ENCODE peak calls at places on chromosome 2, in ten cellular contexts. N is H9, M is mesothelial cell of epicardium, P is heart right ventricle, X is AG09309, O is kidney, T is fibroblast of mammary gland, U is HFFc6, I is progenitor cell of endocrine pancreas, A is MM.1S. V is an unnamed sample.

GRCh38 chr2:27209621-27210401 is 2.0 kb upstream of the ATRAID start:
- DNase-seq in U (peak; percentile 26), I (no peak), A (no peak), O (no peak), M (no peak), N (no peak), T (no peak), X (no peak), P (no peak), V (peak; percentile 61)

GRCh38 chr2:106572541-106573148 is 85.5 kb downstream of the CD8B2 start:
- DNase-seq in N (peak; percentile 49), A (peak; percentile 14), P (no peak), M (no peak), X (no peak), U (peak; percentile 4), I (no peak), T (peak; percentile 18), O (no peak), V (no peak)

GRCh38 chr2:156708051-156708450 is 271.9 kb downstream of the GPD2 start:
- DNase-seq in M (no peak), X (no peak), T (peak; percentile 12), N (no peak), I (no peak), A (no peak), U (no peak), O (no peak), P (no peak), V (no peak)

GRCh38 chr2:191869178-191869577 is 22.3 kb upstream of the CAVIN2 start:
- DNase-seq in A (no peak), U (peak; percentile 33), X (no peak), O (no peak), T (peak; percentile 52), I (no peak), N (peak; percentile 86), P (no peak), M (no peak), V (peak; percentile 29)

GRCh38 chr2:2832657-2833056 is 501.6 kb upstream of the MYT1L start:
- DNase-seq in P (no peak), X (no peak), O (no peak), M (no peak), I (no peak), U (no peak), N (no peak), T (no peak), A (no peak), V (no peak)

GRCh38 chr2:148719941-148720436 is 75.4 kb downstream of the EPC2 start:
- DNase-seq in O (no peak), T (no peak), I (no peak), X (no peak), U (no peak), P (no peak), M (no peak), N (no peak), A (no peak), V (no peak)

GRCh38 chr2:197081294-197081693 is 154.8 kb upstream of the PGAP1 start:
- DNase-seq in I (no peak), T (no peak), X (no peak), N (no peak), M (no peak), A (no peak), P (no peak), O (no peak), U (no peak), V (no peak)

GRCh38 chr2:128169497-128169896 is 78.5 kb downstream of the UGGT1 start:
- DNase-seq in I (no peak), X (no peak), P (no peak), N (no peak), M (no peak), T (peak; percentile 23), O (no peak), A (no peak), U (no peak), V (no peak)

GRCh38 chr2:187442378-187442777 is 5.7 kb downstream of the CALCRL start:
- DNase-seq in A (peak; percentile 16), T (no peak), O (no peak), I (no peak), P (no peak), U (no peak), X (no peak), N (no peak), M (no peak), V (no peak)
- TF ChIP-seq CTCF in A (no peak), T (peak; percentile 18), O (no peak), I (no peak), P (no peak), U (peak; percentile 69), X (no peak), N (no peak), M (no peak), V (no peak)

GRCh38 chr2:46300406-46300832 is 3.2 kb downstream of the EPAS1 start:
- DNase-seq in T (no peak), P (no peak), M (no peak), O (no peak), U (no peak), X (no peak), N (no peak), I (no peak), A (no peak), V (no peak)

GRCh38 chr2:46298272-46298521 is 990 bp downstream of the EPAS1 start:
- DNase-seq in M (no peak), I (no peak), X (no peak), T (no peak), N (no peak), U (no peak), A (no peak), O (no peak), P (no peak), V (no peak)

GRCh38 chr2:46299365-46300263 is 2.4 kb downstream of the EPAS1 start:
- DNase-seq in I (no peak), N (peak; percentile 51), T (peak; percentile 79), O (peak; percentile 87), P (peak; percentile 74), X (no peak), M (no peak), U (peak; percentile 64), A (no peak), V (peak; percentile 48)

GRCh38 chr2:46297546-46298271 is 502 bp downstream of the EPAS1 start:
- DNase-seq in A (peak; percentile 77), X (no peak), M (peak; percentile 52), I (peak; percentile 61), N (peak; percentile 72), O (peak; percentile 95), P (peak; percentile 70), T (no peak), U (no peak), V (peak; percentile 76)

DNA sequence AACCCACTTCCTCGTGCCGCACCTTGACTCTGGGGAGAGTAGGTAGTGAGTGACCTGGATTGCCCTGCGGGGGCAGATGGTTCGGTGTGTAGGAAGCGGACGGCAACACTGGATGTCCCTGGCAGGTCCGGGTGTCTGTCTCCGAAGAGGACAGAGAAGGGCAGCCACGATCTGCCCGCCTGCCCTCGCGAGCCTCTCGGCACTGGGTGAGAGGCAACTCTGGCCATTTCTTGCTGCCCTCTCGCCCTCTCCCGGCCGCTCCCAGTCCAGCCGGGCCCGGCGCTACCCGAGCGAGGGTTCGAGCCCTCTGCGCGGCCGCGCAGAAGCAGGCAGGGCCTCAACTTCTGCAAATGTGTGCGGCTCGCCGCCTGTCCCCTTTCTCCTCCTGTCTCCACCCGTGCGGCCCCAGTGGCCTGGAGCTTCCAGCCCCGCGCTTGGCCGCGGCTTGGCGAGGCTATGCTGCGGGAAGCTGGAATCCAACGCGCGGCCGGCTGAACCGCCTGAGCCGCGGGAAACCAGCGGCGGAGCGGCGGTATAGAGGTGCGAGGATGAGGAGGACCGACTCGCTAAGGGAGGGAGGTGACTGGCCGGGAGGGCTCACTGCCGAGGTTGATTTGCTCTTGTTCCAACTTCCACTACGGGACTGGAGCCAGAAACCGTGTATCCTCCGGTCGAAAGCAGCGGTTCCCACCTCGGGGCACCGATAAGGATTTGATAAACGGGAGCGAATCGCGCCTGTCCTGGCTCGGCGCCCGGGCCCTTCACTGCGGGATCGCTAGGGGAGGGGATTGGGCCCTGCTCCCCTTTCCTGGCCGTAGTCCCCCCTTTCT is 1.5 kb downstream of the EPAS1 start:
- DNase-seq in A (peak; percentile 12), P (peak; percentile 77), I (no peak), N (peak; percentile 44), O (peak; percentile 83), X (no peak), U (peak; percentile 42), T (peak; percentile 54), M (peak; percentile 77), V (peak; percentile 70)
- TF ChIP-seq CTCF in A (peak; percentile 19), P (peak; percentile 31), I (peak; percentile 14), N (no peak), O (no peak), X (peak; percentile 48), U (peak; percentile 69), T (peak; percentile 24), M (no peak), V (peak; percentile 45)

GRCh38 chr2:25897500-25897899 is 19.2 kb upstream of the ASXL2 start:
- DNase-seq in X (no peak), P (no peak), I (no peak), U (no peak), T (no peak), O (no peak), A (no peak), M (no peak), N (no peak), V (no peak)

GRCh38 chr2:25895046-25895445 is 16.8 kb upstream of the ASXL2 start:
- DNase-seq in X (no peak), O (no peak), I (no peak), U (no peak), M (no peak), T (no peak), A (no peak), P (no peak), N (no peak), V (no peak)

GRCh38 chr2:25891672-25892071 is 13.4 kb upstream of the ASXL2 start:
- DNase-seq in U (no peak), A (no peak), X (no peak), O (no peak), M (no peak), I (no peak), T (no peak), P (no peak), N (no peak), V (no peak)

GRCh38 chr2:25895620-25896019 is 17.3 kb upstream of the ASXL2 start:
- DNase-seq in O (no peak), X (no peak), A (no peak), P (no peak), N (no peak), U (no peak), I (no peak), M (no peak), T (no peak), V (no peak)

DNA sequence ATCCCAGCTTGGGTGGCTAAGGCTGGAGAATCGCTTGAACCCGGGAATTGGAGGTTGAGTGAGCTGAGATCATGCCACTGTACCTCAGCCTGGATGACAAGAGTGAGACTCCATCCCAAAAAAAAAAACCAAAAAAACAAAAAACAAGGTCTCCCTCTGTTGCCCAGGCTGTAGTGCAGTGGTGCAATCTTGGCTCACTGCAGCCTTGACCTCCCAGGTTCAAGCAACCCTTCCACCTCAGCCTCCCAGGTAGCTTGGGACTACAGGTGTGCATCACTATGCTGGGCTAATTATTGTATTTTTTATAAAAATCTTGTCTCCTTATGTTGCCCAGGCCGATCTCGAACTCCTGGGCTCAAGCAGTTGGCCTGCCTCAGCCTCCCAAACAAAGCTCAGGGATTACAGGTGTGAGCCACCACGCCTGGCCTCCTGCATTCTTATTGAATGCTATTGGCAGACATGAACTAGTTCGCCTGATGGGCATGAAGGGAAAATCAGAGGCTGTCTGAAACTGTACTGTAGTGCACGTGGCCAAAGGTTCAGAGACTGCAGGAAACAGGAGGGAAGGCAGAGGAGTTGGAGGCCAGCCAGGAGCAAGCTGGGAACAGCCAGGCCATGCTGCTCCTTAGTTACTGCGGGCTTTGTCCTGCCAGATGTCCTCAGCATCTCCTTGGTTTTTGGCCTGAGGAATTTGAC is 16.0 kb upstream of the ASXL2 start:
- DNase-seq in N (no peak), O (peak; percentile 56), P (peak; percentile 28), M (no peak), A (no peak), X (no peak), T (peak; percentile 55), U (peak; percentile 12), I (no peak), V (no peak)
- TF ChIP-seq CTCF in N (no peak), O (no peak), P (no peak), M (no peak), A (no peak), X (no peak), T (no peak), U (no peak), I (no peak), V (no peak)

DNA sequence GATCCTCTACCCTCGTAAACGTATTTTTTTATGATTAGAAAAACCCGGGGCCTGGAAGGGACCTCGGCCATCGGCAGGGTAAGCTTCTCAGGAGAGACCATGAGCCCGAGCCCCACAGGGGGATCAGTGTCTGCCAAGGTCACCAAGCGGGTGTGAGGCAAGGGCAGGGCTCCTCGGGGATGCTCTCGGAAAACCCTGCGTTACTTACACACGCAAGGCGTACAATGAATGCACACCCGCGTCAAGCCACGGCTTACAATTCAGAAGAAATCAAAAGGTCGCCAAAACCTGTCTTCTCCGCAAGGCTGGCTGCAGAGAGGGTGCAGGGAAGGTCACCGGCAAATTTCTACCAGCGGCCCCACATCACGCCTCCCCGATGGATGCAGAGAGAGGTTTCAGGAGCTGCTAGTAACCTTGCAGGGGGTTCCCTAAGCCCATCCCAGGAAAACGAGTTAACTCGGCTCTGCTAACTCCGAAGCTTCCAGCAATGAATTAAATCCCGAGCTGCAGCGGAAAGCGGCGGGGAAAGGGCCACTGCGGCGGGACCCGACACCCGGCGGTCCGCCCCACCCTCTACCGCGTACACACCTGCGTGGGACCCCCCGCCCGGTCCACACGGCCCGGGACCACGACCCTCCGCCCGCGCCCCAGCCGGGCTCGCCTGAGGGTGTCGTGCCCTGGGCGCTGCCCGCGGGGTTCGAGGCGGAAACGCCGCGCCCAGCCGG is 608 bp downstream of the ST3GAL5 start:
- DNase-seq in U (no peak), P (peak; percentile 28), A (peak; percentile 35), M (peak; percentile 45), X (no peak), O (peak; percentile 77), I (peak; percentile 11), T (no peak), N (peak; percentile 39), V (peak; percentile 34)
- TF ChIP-seq CTCF in U (no peak), P (no peak), A (no peak), M (no peak), X (no peak), O (no peak), I (no peak), T (no peak), N (no peak), V (no peak)